ENCODE peak calls at places on chromosomes 16 and 17, in nine cellular contexts. One of them, this sample, is unnamed.

GRCh38 chr16:47043200-47043599 is 69.7 kb upstream of the DNAJA2 start:
- DNase-seq in H1: no peak
- DNase-seq in body of pancreas: no peak
- DNase-seq in cardiac fibroblast: no peak
- DNase-seq in BE2C: no peak
- DNase-seq in adrenal gland: no peak
- DNase-seq in transverse colon: no peak
- DNase-seq in heart right ventricle: no peak
- DNase-seq in right lobe of liver: no peak
- DNase-seq in this sample: no peak

GRCh38 chr16:53632526-53632925 is 71.1 kb downstream of the RPGRIP1L start:
- DNase-seq in heart right ventricle: no peak
- DNase-seq in body of pancreas: no peak
- DNase-seq in adrenal gland: no peak
- DNase-seq in BE2C: no peak
- DNase-seq in right lobe of liver: no peak
- DNase-seq in H1: no peak
- DNase-seq in transverse colon: no peak
- DNase-seq in cardiac fibroblast: no peak
- DNase-seq in this sample: no peak

GRCh38 chr17:37820313-37821024 is 75.6 kb upstream of the HNF1B start:
- DNase-seq in cardiac fibroblast: no peak
- DNase-seq in adrenal gland: no peak
- DNase-seq in H1: no peak
- DNase-seq in body of pancreas: no peak
- DNase-seq in BE2C: no peak
- DNase-seq in heart right ventricle: no peak
- DNase-seq in transverse colon: no peak
- DNase-seq in right lobe of liver: no peak
- DNase-seq in this sample: no peak

GRCh38 chr17:30237296-30238002 is 2.0 kb upstream of the SLC6A4 start:
- DNase-seq in H1: peak
- DNase-seq in adrenal gland: no peak
- DNase-seq in heart right ventricle: no peak
- DNase-seq in body of pancreas: no peak
- DNase-seq in BE2C: no peak
- DNase-seq in right lobe of liver: no peak
- DNase-seq in transverse colon: no peak
- DNase-seq in cardiac fibroblast: no peak
- DNase-seq in this sample: no peak

GRCh38 chr17:50837980-50838954 is 2.9 kb downstream of the WFIKKN2 start:
- DNase-seq in BE2C: no peak
- DNase-seq in H1: no peak
- DNase-seq in adrenal gland: no peak
- DNase-seq in body of pancreas: no peak
- DNase-seq in cardiac fibroblast: no peak
- DNase-seq in heart right ventricle: no peak
- DNase-seq in right lobe of liver: no peak
- DNase-seq in transverse colon: no peak
- DNase-seq in this sample: no peak

GRCh38 chr16:63530208-63530607 is 1494.0 kb upstream of the CDH8 start:
- DNase-seq in BE2C: no peak
- DNase-seq in H1: no peak
- DNase-seq in right lobe of liver: no peak
- DNase-seq in transverse colon: no peak
- DNase-seq in heart right ventricle: no peak
- DNase-seq in body of pancreas: no peak
- DNase-seq in adrenal gland: no peak
- DNase-seq in cardiac fibroblast: peak
- DNase-seq in this sample: no peak

GRCh38 chr17:36922175-36922574 is 15.1 kb upstream of the LHX1 start:
- DNase-seq in body of pancreas: no peak
- DNase-seq in cardiac fibroblast: no peak
- DNase-seq in right lobe of liver: no peak
- DNase-seq in H1: no peak
- DNase-seq in BE2C: no peak
- DNase-seq in transverse colon: no peak
- DNase-seq in adrenal gland: no peak
- DNase-seq in heart right ventricle: no peak
- DNase-seq in this sample: no peak

GRCh38 chr16:69595127-69596036 is 29.6 kb downstream of the NFAT5 start:
- DNase-seq in H1: no peak
- DNase-seq in cardiac fibroblast: peak
- DNase-seq in heart right ventricle: no peak
- DNase-seq in body of pancreas: no peak
- DNase-seq in BE2C: no peak
- DNase-seq in adrenal gland: no peak
- DNase-seq in transverse colon: no peak
- DNase-seq in right lobe of liver: no peak
- DNase-seq in this sample: no peak

GRCh38 chr16:50227665-50228064 is 38.7 kb upstream of the ADCY7 start:
- DNase-seq in adrenal gland: no peak
- DNase-seq in right lobe of liver: no peak
- DNase-seq in heart right ventricle: no peak
- DNase-seq in body of pancreas: no peak
- DNase-seq in transverse colon: no peak
- DNase-seq in H1: no peak
- DNase-seq in BE2C: no peak
- DNase-seq in cardiac fibroblast: no peak
- DNase-seq in this sample: no peak

GRCh38 chr17:50163846-50164696 is 1.7 kb upstream of the SGCA start:
- DNase-seq in BE2C: no peak
- DNase-seq in body of pancreas: no peak
- DNase-seq in cardiac fibroblast: no peak
- DNase-seq in adrenal gland: no peak
- DNase-seq in heart right ventricle: peak
- DNase-seq in transverse colon: no peak
- DNase-seq in right lobe of liver: peak
- DNase-seq in H1: no peak
- DNase-seq in this sample: no peak

GRCh38 chr17:64658931-64659330 is 3.2 kb downstream of the SMURF2 start:
- DNase-seq in H1: no peak
- DNase-seq in transverse colon: no peak
- DNase-seq in body of pancreas: no peak
- DNase-seq in cardiac fibroblast: peak
- DNase-seq in adrenal gland: no peak
- DNase-seq in heart right ventricle: no peak
- DNase-seq in BE2C: no peak
- DNase-seq in right lobe of liver: no peak
- DNase-seq in this sample: no peak
- H3K4me3 ChIP-seq in H1: no peak
- H3K4me3 ChIP-seq in transverse colon: no peak
- H3K4me3 ChIP-seq in body of pancreas: no peak
- H3K4me3 ChIP-seq in cardiac fibroblast: no peak
- H3K4me3 ChIP-seq in adrenal gland: no peak
- H3K4me3 ChIP-seq in heart right ventricle: no peak
- H3K4me3 ChIP-seq in BE2C: no peak
- H3K4me3 ChIP-seq in right lobe of liver: no peak
- H3K4me3 ChIP-seq in this sample: no peak

GRCh38 chr17:11639736-11640510 is 41.7 kb downstream of the DNAH9 start:
- DNase-seq in right lobe of liver: no peak
- DNase-seq in adrenal gland: no peak
- DNase-seq in transverse colon: no peak
- DNase-seq in BE2C: no peak
- DNase-seq in cardiac fibroblast: no peak
- DNase-seq in H1: no peak
- DNase-seq in heart right ventricle: no peak
- DNase-seq in body of pancreas: no peak
- DNase-seq in this sample: no peak

GRCh38 chr17:11638700-11639265 is 40.5 kb downstream of the DNAH9 start:
- DNase-seq in body of pancreas: no peak
- DNase-seq in adrenal gland: no peak
- DNase-seq in BE2C: no peak
- DNase-seq in H1: no peak
- DNase-seq in cardiac fibroblast: no peak
- DNase-seq in heart right ventricle: no peak
- DNase-seq in right lobe of liver: no peak
- DNase-seq in transverse colon: no peak
- DNase-seq in this sample: peak

GRCh38 chr17:11637796-11638195 is 39.5 kb downstream of the DNAH9 start:
- DNase-seq in heart right ventricle: no peak
- DNase-seq in BE2C: no peak
- DNase-seq in transverse colon: no peak
- DNase-seq in cardiac fibroblast: no peak
- DNase-seq in adrenal gland: no peak
- DNase-seq in right lobe of liver: no peak
- DNase-seq in H1: no peak
- DNase-seq in body of pancreas: no peak
- DNase-seq in this sample: no peak

GRCh38 chr17:11641521-11642275 is 43.4 kb downstream of the DNAH9 start:
- DNase-seq in adrenal gland: no peak
- DNase-seq in cardiac fibroblast: no peak
- DNase-seq in body of pancreas: no peak
- DNase-seq in right lobe of liver: no peak
- DNase-seq in transverse colon: no peak
- DNase-seq in BE2C: no peak
- DNase-seq in heart right ventricle: no peak
- DNase-seq in H1: no peak
- DNase-seq in this sample: no peak

DNA sequence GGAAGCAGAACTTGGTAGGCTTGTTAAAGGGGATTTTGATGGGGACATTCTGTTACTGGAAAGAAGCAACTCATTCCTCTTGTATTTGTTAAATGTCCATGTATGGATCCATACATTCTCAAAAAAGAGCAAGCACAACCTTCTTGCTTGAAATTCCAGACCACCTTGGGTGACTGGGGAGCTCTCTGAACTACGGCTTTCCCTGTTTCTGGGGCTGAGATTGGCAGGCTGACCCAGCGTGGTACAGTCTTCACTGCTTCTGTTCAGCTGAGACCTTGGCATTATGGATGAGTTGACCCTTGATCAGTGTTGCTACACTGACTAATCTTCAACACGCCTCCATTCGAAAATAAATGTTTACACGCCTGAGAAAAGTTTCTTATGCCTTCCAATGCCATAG is 38.5 kb downstream of the DNAH9 start:
- DNase-seq in BE2C: no peak
- DNase-seq in right lobe of liver: no peak
- DNase-seq in adrenal gland: no peak
- DNase-seq in heart right ventricle: no peak
- DNase-seq in cardiac fibroblast: no peak
- DNase-seq in H1: no peak
- DNase-seq in body of pancreas: no peak
- DNase-seq in transverse colon: no peak
- DNase-seq in this sample: no peak
- H3K4me3 ChIP-seq in BE2C: no peak
- H3K4me3 ChIP-seq in right lobe of liver: no peak
- H3K4me3 ChIP-seq in adrenal gland: no peak
- H3K4me3 ChIP-seq in heart right ventricle: no peak
- H3K4me3 ChIP-seq in cardiac fibroblast: no peak
- H3K4me3 ChIP-seq in H1: no peak
- H3K4me3 ChIP-seq in body of pancreas: no peak
- H3K4me3 ChIP-seq in transverse colon: no peak
- H3K4me3 ChIP-seq in this sample: no peak

DNA sequence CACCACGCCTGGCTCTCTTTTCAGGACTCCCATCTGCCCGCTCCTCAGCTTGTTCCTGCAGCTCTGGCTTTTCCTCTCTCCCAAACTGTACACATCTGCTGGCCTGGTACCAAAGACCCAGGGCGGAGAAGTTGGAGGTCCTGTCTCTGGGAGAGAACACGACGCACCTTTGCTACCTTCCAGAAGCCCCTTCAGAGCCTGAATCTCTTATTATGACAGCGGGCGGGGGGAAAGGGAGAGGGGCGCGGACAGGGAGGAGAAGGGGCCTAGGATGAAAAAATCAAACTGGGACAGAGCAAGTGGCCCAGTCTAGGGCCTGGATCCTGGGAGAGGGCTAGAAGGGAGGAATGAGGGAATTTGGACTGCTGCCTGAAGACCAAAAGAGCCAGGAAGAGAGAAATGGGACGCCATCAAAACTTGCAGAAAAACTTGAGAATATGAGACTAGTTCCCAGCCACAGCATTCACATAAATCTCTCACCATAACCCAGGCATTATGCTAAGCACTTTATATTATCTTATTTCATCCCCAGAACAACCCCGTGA is 2.5 kb upstream of the PER1 start:
- DNase-seq in cardiac fibroblast: peak
- DNase-seq in adrenal gland: no peak
- DNase-seq in BE2C: no peak
- DNase-seq in H1: no peak
- DNase-seq in body of pancreas: no peak
- DNase-seq in transverse colon: no peak
- DNase-seq in right lobe of liver: no peak
- DNase-seq in heart right ventricle: no peak
- DNase-seq in this sample: no peak
- H3K4me3 ChIP-seq in cardiac fibroblast: peak
- H3K4me3 ChIP-seq in adrenal gland: peak
- H3K4me3 ChIP-seq in BE2C: peak
- H3K4me3 ChIP-seq in H1: peak
- H3K4me3 ChIP-seq in body of pancreas: peak
- H3K4me3 ChIP-seq in transverse colon: peak
- H3K4me3 ChIP-seq in right lobe of liver: peak
- H3K4me3 ChIP-seq in heart right ventricle: peak
- H3K4me3 ChIP-seq in this sample: peak

GRCh38 chr17:3952186-3952585 is 12.1 kb downstream of the ATP2A3 start:
- DNase-seq in H1: no peak
- DNase-seq in right lobe of liver: no peak
- DNase-seq in BE2C: no peak
- DNase-seq in adrenal gland: no peak
- DNase-seq in transverse colon: no peak
- DNase-seq in heart right ventricle: no peak
- DNase-seq in cardiac fibroblast: no peak
- DNase-seq in body of pancreas: no peak
- DNase-seq in this sample: no peak

GRCh38 chr17:3954921-3955320 is 9.3 kb downstream of the ATP2A3 start:
- DNase-seq in body of pancreas: no peak
- DNase-seq in adrenal gland: no peak
- DNase-seq in BE2C: no peak
- DNase-seq in H1: no peak
- DNase-seq in cardiac fibroblast: no peak
- DNase-seq in right lobe of liver: no peak
- DNase-seq in transverse colon: no peak
- DNase-seq in heart right ventricle: no peak
- DNase-seq in this sample: no peak

GRCh38 chr17:3955373-3955978 is 8.8 kb downstream of the ATP2A3 start:
- DNase-seq in BE2C: no peak
- DNase-seq in right lobe of liver: no peak
- DNase-seq in H1: no peak
- DNase-seq in transverse colon: no peak
- DNase-seq in cardiac fibroblast: no peak
- DNase-seq in body of pancreas: no peak
- DNase-seq in heart right ventricle: no peak
- DNase-seq in adrenal gland: no peak
- DNase-seq in this sample: no peak

GRCh38 chr17:3954086-3954485 is 10.2 kb downstream of the ATP2A3 start:
- DNase-seq in cardiac fibroblast: no peak
- DNase-seq in H1: no peak
- DNase-seq in adrenal gland: no peak
- DNase-seq in BE2C: no peak
- DNase-seq in right lobe of liver: no peak
- DNase-seq in transverse colon: no peak
- DNase-seq in heart right ventricle: no peak
- DNase-seq in body of pancreas: no peak
- DNase-seq in this sample: no peak

DNA sequence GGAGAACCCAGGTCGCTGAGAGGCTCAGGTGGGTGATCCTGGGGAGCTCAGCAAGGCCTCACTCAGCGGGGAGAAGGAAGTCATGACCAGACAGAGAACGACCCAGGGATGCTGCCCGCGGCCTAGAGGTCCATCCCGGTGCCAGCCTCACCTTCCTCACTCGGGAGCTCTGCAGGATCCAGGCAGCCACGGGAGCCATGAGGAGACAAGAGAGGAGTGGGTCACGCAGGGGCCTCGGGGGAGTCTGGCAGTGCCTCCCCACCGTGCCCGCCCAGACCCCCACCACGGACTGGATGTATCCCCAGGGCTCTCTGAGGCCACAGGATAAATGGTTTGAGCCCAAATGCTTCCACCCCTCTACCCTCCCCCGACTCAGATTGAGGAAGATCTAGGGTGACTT is 10.7 kb downstream of the ATP2A3 start:
- DNase-seq in BE2C: no peak
- DNase-seq in cardiac fibroblast: no peak
- DNase-seq in heart right ventricle: no peak
- DNase-seq in adrenal gland: no peak
- DNase-seq in H1: no peak
- DNase-seq in right lobe of liver: no peak
- DNase-seq in transverse colon: no peak
- DNase-seq in body of pancreas: no peak
- DNase-seq in this sample: no peak
- H3K4me3 ChIP-seq in BE2C: no peak
- H3K4me3 ChIP-seq in cardiac fibroblast: no peak
- H3K4me3 ChIP-seq in heart right ventricle: no peak
- H3K4me3 ChIP-seq in adrenal gland: no peak
- H3K4me3 ChIP-seq in H1: no peak
- H3K4me3 ChIP-seq in right lobe of liver: no peak
- H3K4me3 ChIP-seq in transverse colon: no peak
- H3K4me3 ChIP-seq in body of pancreas: no peak
- H3K4me3 ChIP-seq in this sample: no peak

This sample was measured in A673.